ENCODE peak calls at places on chromosomes 4 and X, in four cellular contexts. M is GM13976, L is RWPE1, O is GM13977. R is an unnamed sample.

GRCh38 chrX:3493605-3494004 is 147.2 kb upstream of the MXRA5 start:
- DNase-seq in M (no peak), L (no peak), O (no peak), R (no peak)

GRCh38 chr4:1767058-1767769 is 25.9 kb upstream of the FGFR3 start:
- DNase-seq in M (peak), L (no peak), O (peak), R (peak)

GRCh38 chrX:153944140-153944799 is at the start of gene RENBP:
- DNase-seq in M (no peak), L (no peak), O (no peak), R (no peak)

GRCh38 chr4:74501579-74501978 is 56.6 kb downstream of the AREG start:
- DNase-seq in M (no peak), L (peak), O (no peak), R (no peak)

GRCh38 chr4:53914313-53915016 is 149.9 kb downstream of the CHIC2 start:
- DNase-seq in M (no peak), L (peak), O (no peak), R (peak)

GRCh38 chr4:59553739-59554126 is 1646.4 kb upstream of the ADGRL3 start:
- DNase-seq in M (no peak), L (peak), O (no peak), R (no peak)

GRCh38 chr4:121873604-121874003 is 3.3 kb upstream of the BBS7 start:
- DNase-seq in M (peak), L (no peak), O (no peak), R (no peak)

GRCh38 chrX:49993661-49994060 is 71.3 kb downstream of the CLCN5 start:
- DNase-seq in M (no peak), L (no peak), O (no peak), R (no peak)

GRCh38 chrX:153409414-153410101 is 1.7 kb upstream of the ZFP92 start:
- DNase-seq in M (no peak), L (no peak), O (no peak), R (no peak)

GRCh38 chr4:78845469-78845868 is 69.3 kb downstream of the BMP2K start:
- DNase-seq in M (peak), L (no peak), O (peak), R (no peak)

GRCh38 chr4:41532880-41533279 is 5.1 kb upstream of the LIMCH1 start:
- DNase-seq in M (no peak), L (no peak), O (no peak), R (no peak)

GRCh38 chr4:85084371-85085170 is 118.1 kb upstream of the WDFY3 start:
- DNase-seq in M (peak), L (peak), O (peak), R (peak)

GRCh38 chr4:39452153-39452859 is 6.4 kb downstream of the RPL9 start:
- DNase-seq in M (no peak), L (no peak), O (no peak), R (no peak)

GRCh38 chr4:11412211-11412610 is 16.5 kb downstream of the HS3ST1 start:
- DNase-seq in M (no peak), L (no peak), O (no peak), R (no peak)

GRCh38 chrX:110561036-110561435 is 202.4 kb downstream of the RTL9 start:
- DNase-seq in M (no peak), L (no peak), O (no peak), R (no peak)

GRCh38 chr4:10442976-10443375 is 14.2 kb downstream of the ZNF518B start:
- DNase-seq in M (no peak), L (no peak), O (no peak), R (no peak)

GRCh38 chr4:181970356-181970755 is 272.8 kb upstream of the TENM3 start:
- DNase-seq in M (peak), L (no peak), O (no peak), R (no peak)

GRCh38 chrX:928606-929005 is 283.8 kb downstream of the CRLF2 start:
- DNase-seq in M (no peak), L (no peak), O (no peak), R (no peak)

GRCh38 chrX:100964362-100964761 is 5.1 kb upstream of the ARL13A start:
- DNase-seq in M (no peak), L (no peak), O (no peak), R (no peak)

GRCh38 chr4:82739292-82740190 is 59.1 kb downstream of the SCD5 start:
- DNase-seq in M (peak), L (no peak), O (peak), R (peak)

GRCh38 chr4:16794816-16795445 is 103.5 kb downstream of the LDB2 start:
- DNase-seq in M (peak), L (no peak), O (peak), R (peak)

GRCh38 chr4:184432127-184432922 is 42.0 kb downstream of the IRF2 start:
- DNase-seq in M (no peak), L (no peak), O (no peak), R (no peak)

GRCh38 chr4:76980280-76980679 is 30.7 kb downstream of the SEPTIN11 start:
- DNase-seq in M (no peak), L (no peak), O (no peak), R (no peak)

GRCh38 chr4:76981649-76982048 is 32.1 kb downstream of the SEPTIN11 start:
- DNase-seq in M (no peak), L (no peak), O (no peak), R (no peak)

GRCh38 chr4:76984127-76984526 is 34.6 kb downstream of the SEPTIN11 start:
- DNase-seq in M (peak), L (no peak), O (peak), R (no peak)

GRCh38 chr4:76984788-76985211 is 35.2 kb downstream of the SEPTIN11 start:
- DNase-seq in M (no peak), L (peak), O (no peak), R (no peak)

DNA sequence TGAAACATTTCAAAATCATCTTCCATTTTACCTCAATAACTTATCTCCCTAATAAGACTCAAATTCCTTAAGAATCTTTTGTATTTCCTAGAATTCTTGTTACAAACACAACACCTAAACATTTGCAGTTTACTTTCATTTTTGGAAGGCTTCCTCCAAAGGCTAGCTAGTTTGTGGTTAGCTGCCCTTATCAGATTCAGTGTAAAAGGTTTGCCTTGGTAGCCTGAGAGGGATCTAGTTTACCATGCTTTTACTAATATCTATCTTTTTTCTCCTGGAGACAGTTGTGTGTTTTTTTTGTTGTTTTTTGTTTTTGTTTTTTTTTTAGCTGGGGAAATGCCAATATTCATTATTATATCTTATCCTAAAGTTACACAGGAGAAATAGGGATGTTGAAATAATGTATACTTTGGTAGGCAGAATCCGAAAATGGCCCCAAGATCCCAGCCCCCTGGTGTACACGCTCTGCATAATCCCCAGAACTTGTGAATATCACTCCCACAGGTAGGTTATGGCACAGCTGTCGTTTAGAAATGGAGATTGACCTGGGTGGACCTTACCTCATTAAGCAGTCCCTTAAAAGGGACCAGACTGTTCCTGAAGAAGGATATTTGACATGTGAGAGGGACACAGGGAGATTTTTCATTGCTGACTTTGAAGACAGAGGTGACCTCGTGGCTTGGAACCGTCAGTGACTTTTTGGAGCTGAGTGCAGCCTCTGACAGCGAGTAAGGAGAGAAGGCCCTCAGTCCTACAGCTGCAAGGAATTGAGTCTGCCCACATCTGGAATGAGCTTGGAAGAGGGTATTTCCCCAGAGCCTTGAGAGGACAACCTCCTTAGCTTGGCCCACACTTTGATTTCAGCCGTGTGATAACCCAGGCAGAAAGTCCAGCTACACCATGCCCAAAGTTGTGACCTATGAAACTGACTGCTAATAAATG is 33.4 kb downstream of the SEPTIN11 start:
- DNase-seq in M (no peak), L (no peak), O (no peak), R (no peak)
- TF ChIP-seq CTCF in M (no peak), L (no peak), O (no peak), R (no peak)

GRCh38 chr4:109378076-109378475 is 55.5 kb upstream of the SEC24B start:
- DNase-seq in M (no peak), L (no peak), O (no peak), R (no peak)
- TF ChIP-seq CTCF in M (no peak), L (no peak), O (no peak), R (no peak)

DNA sequence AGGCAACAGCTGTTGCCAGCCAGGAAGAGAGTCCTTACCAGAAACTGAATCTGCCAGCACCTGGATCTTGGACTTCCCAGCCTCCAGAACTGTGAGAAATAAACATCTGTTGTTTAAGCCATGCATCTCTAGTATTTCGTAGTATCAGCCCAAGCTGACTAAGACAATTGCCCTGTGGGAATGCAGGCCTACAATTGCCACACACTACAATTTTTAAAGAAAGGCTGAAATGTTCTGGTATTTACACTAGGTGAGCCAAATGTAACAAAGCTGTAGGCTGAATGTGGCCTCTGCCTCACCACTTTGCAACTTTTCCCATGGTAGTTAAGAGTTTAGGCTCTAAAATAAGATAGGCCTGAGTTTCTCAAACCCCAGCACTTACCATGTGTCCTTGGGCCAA is 59.1 kb downstream of the SPATA18 start:
- DNase-seq in M (no peak), L (no peak), O (no peak), R (no peak)
- TF ChIP-seq CTCF in M (no peak), L (no peak), O (no peak), R (no peak)

DNA sequence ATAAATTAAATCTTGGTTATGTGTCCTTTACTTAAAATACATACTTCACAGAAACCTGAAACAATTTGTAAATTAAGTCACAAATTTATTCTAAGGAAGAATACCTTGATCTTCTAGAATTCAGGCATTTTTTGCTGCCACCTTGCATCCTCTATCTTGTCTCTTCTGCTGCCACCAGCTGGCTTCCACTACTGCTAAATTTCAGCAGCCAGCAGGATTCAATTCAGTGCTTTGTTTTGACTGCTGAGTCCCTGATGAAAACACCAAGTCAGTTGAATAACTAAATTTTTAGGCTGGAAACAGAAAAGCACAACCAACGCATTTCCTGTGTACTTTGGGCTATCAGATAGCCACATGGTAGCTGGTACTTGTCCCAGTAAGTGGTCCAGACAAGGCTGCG is 2.4 kb upstream of the MBTPS2 start:
- DNase-seq in M (no peak), L (no peak), O (no peak), R (no peak)
- TF ChIP-seq CTCF in M (no peak), L (no peak), O (no peak), R (no peak)

GRCh38 chr4:8469550-8469949 is 29.0 kb downstream of the TRMT44 start:
- DNase-seq in M (no peak), L (no peak), O (no peak), R (no peak)
- TF ChIP-seq CTCF in M (no peak), L (no peak), O (no peak), R (no peak)

DNA sequence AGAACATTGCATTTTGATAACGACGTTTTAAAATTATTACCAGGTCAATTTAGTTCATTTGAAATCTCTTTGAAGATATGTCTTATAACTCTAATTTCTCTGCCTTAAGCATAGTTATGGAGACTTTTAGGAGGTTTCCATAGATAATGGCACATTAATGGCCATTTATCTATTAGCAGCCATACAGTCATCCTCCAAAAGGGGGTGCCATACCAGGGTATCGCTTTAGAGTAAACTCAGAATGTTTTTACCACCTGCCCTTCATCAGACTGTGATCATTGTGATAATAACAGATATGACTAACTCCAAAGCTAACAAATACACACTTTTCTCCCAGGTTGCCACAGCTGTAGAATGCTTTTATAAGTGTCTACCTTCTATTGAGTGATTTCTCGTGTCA is 461.5 kb downstream of the FSTL5 start:
- DNase-seq in M (no peak), L (no peak), O (no peak), R (no peak)
- TF ChIP-seq CTCF in M (no peak), L (no peak), O (peak), R (no peak)

DNA sequence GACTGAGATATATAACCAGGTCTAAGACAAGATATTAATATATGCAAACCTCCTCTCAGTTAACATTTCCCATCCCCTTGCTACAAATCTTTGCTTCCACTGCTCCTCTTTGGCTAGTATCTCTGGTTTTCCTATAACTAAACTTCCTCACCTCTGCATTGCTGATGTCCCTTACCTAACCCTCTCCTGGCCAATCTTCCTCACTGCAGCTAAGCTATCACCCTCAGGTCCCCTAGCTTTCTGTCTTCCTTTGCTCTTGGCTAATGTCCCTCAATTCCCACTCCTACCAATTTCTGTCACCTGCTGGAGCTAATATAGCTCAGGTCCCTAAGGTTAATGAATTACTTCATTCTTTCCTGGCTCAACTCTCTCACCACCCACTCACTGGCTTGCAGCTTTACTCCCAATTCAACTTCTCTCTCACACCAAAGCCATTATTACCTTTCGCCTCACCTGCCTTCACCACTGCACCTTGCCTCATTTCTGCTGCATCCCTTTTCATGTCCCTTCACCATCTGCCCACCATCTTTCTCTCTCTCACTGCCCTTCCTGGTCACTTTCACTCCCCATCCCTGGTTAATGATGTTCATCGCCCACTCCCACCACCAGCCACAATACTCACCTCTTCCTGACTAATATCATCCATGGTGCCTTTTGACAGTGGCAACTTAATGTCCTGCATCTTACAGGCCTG is 26.7 kb downstream of the SMC1A start:
- DNase-seq in M (no peak), L (no peak), O (no peak), R (no peak)
- TF ChIP-seq CTCF in M (no peak), L (no peak), O (no peak), R (no peak)

R was measured in Calu3.